ENCODE peak calls at places on chromosomes 2 and 18, in five cellular contexts. X, H, R, Y and E are unnamed samples.

GRCh38 chr2:44250376-44250775 is 24.9 kb upstream of the SLC3A1 start:
- DNase-seq in X (no peak), H (peak), R (no peak), Y (no peak), E (no peak)

GRCh38 chr2:19823507-19823906 is 78.3 kb downstream of the TTC32 start:
- DNase-seq in X (no peak), H (no peak), R (no peak), Y (no peak), E (peak)

GRCh38 chr2:222318712-222319575 is 20.1 kb upstream of the PAX3 start:
- DNase-seq in X (peak), H (peak), R (no peak), Y (no peak), E (no peak)

GRCh38 chr2:9653485-9654271 is 22.9 kb upstream of the YWHAQ start:
- DNase-seq in X (no peak), H (no peak), R (no peak), Y (no peak), E (no peak)

GRCh38 chr18:78576967-78577366 is 402.7 kb upstream of the SALL3 start:
- DNase-seq in X (no peak), H (no peak), R (no peak), Y (no peak), E (no peak)

GRCh38 chr2:208406474-208407451 is at the start of gene PTH2R:
- DNase-seq in X (peak), H (no peak), R (no peak), Y (no peak), E (no peak)

GRCh38 chr2:8761529-8762164 is 75.8 kb downstream of the KIDINS220 start:
- DNase-seq in X (no peak), H (peak), R (peak), Y (no peak), E (peak)

GRCh38 chr18:50849448-50849847 is 29.5 kb upstream of the ME2 start:
- DNase-seq in X (no peak), H (no peak), R (peak), Y (no peak), E (peak)

GRCh38 chr2:9971105-9971818 is 19.8 kb downstream of the GRHL1 start:
- DNase-seq in X (no peak), H (no peak), R (peak), Y (no peak), E (peak)

GRCh38 chr18:3511980-3512379 is 62.0 kb downstream of the TGIF1 start:
- DNase-seq in X (no peak), H (no peak), R (peak), Y (no peak), E (peak)

GRCh38 chr2:203594541-203594940 is 59.4 kb upstream of the RAPH1 start:
- DNase-seq in X (no peak), H (no peak), R (peak), Y (no peak), E (peak)

GRCh38 chr2:96120991-96121390 is 4.6 kb upstream of the ADRA2B start:
- DNase-seq in X (no peak), H (no peak), R (no peak), Y (no peak), E (no peak)

GRCh38 chr18:35441857-35442595 is 55.7 kb downstream of the INO80C start:
- DNase-seq in X (no peak), H (no peak), R (no peak), Y (no peak), E (no peak)

GRCh38 chr2:54683596-54683995 is 39.9 kb upstream of the EML6 start:
- DNase-seq in X (no peak), H (no peak), R (no peak), Y (no peak), E (no peak)

GRCh38 chr2:108854484-108854883 is 67.9 kb downstream of the CCDC138 start:
- DNase-seq in X (no peak), H (no peak), R (no peak), Y (no peak), E (no peak)

GRCh38 chr18:4384932-4385331 is 70.2 kb downstream of the DLGAP1 start:
- DNase-seq in X (no peak), H (no peak), R (no peak), Y (no peak), E (no peak)

GRCh38 chr2:174775586-174775985 is 11.3 kb upstream of the CHRNA1 start:
- DNase-seq in X (no peak), H (no peak), R (no peak), Y (no peak), E (peak)

GRCh38 chr18:69838620-69839411 is 108.9 kb downstream of the CD226 start:
- DNase-seq in X (no peak), H (no peak), R (no peak), Y (no peak), E (no peak)

GRCh38 chr2:206217743-206218520 is 56.5 kb upstream of the ZDBF2 start:
- DNase-seq in X (no peak), H (no peak), R (peak), Y (no peak), E (no peak)

GRCh38 chr2:71602581-71602980 is 149.2 kb downstream of the DYSF start:
- DNase-seq in X (peak), H (no peak), R (no peak), Y (no peak), E (no peak)

GRCh38 chr2:37780097-37780676 is 108.7 kb upstream of the CDC42EP3 start:
- DNase-seq in X (no peak), H (no peak), R (peak), Y (no peak), E (peak)

GRCh38 chr2:69125816-69126215 is 112.8 kb downstream of the ANTXR1 start:
- DNase-seq in X (no peak), H (no peak), R (no peak), Y (no peak), E (no peak)

GRCh38 chr18:45167631-45168225 is 447.5 kb upstream of the SLC14A2 start:
- DNase-seq in X (no peak), H (no peak), R (peak), Y (no peak), E (peak)

GRCh38 chr2:178008636-178009289 is 63.8 kb downstream of the PDE11A start:
- DNase-seq in X (no peak), H (no peak), R (peak), Y (no peak), E (peak)

GRCh38 chr2:117853316-117853715 is 38.8 kb downstream of the DDX18 start:
- DNase-seq in X (no peak), H (no peak), R (no peak), Y (no peak), E (no peak)

GRCh38 chr2:47946593-47946992 is 40.3 kb upstream of the FBXO11 start:
- DNase-seq in X (no peak), H (no peak), R (no peak), Y (no peak), E (no peak)

GRCh38 chr18:61702007-61702406 is 190.8 kb downstream of the RNF152 start:
- DNase-seq in X (no peak), H (no peak), R (peak), Y (no peak), E (peak)

GRCh38 chr2:219155054-219155644 is 5.5 kb downstream of the NHEJ1 start:
- DNase-seq in X (no peak), H (peak), R (peak), Y (peak), E (peak)

GRCh38 chr2:132424526-132425121 is 8.0 kb downstream of the GPR39 start:
- DNase-seq in X (no peak), H (no peak), R (peak), Y (no peak), E (peak)

GRCh38 chr2:210224660-210225460 is at the start of gene ACADL:
- DNase-seq in X (peak), H (no peak), R (peak), Y (no peak), E (no peak)

GRCh38 chr2:224221455-224221913 is 180.4 kb downstream of the FAM124B start:
- DNase-seq in X (no peak), H (no peak), R (peak), Y (no peak), E (peak)

GRCh38 chr2:151973901-151974199 is 125.0 kb downstream of the CACNB4 start:
- DNase-seq in X (peak), H (no peak), R (peak), Y (no peak), E (peak)

GRCh38 chr2:13558368-13558767 is 841.6 kb downstream of the TRIB2 start:
- DNase-seq in X (no peak), H (peak), R (no peak), Y (no peak), E (peak)

GRCh38 chr2:217625475-217626245 is 377.1 kb downstream of the TNS1 start:
- DNase-seq in X (no peak), H (no peak), R (peak), Y (no peak), E (peak)

GRCh38 chr2:149732001-149732685 is 144.6 kb upstream of the MMADHC start:
- DNase-seq in X (no peak), H (no peak), R (peak), Y (no peak), E (peak)